ENCODE peak calls at places on chromosomes 7 and 10, in five cellular contexts. W is GM10248; B is activated T-cell treated with anti-CD3 and anti-CD28 coated beads, Interleukin-2, amount 50 U/mL, for 4 hours; U is kidney; N is type B pancreatic cell. G is an unnamed sample.

GRCh38 chr7:50981743-50982142 is 199.0 kb upstream of the GRB10 start:
- DNase-seq in W (no peak), B (no peak), U (no peak), N (no peak), G (no peak)

GRCh38 chr10:67836491-67836890 is 1.5 kb downstream of the DNAJC12 start:
- DNase-seq in W (no peak), B (no peak), U (no peak), N (no peak), G (no peak)

GRCh38 chr10:124677291-124677690 is 66.9 kb downstream of the FAM53B start:
- DNase-seq in W (no peak), B (no peak), U (peak), N (no peak), G (peak)

GRCh38 chr7:45112648-45113047 is 1.2 kb upstream of the TBRG4 start:
- DNase-seq in W (no peak), B (no peak), U (no peak), N (no peak), G (no peak)

GRCh38 chr7:18663321-18663720 is 167.8 kb downstream of the HDAC9 start:
- DNase-seq in W (no peak), B (no peak), U (no peak), N (no peak), G (no peak)

GRCh38 chr10:58830748-58831147 is 318.1 kb downstream of the BICC1 start:
- DNase-seq in W (no peak), B (no peak), U (no peak), N (no peak), G (no peak)

GRCh38 chr10:75402486-75403143 is 1.1 kb upstream of the ZNF503 start:
- DNase-seq in W (no peak), B (no peak), U (peak), N (no peak), G (peak)

GRCh38 chr7:128841961-128842673 is 11.9 kb downstream of the FLNC start:
- DNase-seq in W (peak), B (peak), U (peak), N (no peak), G (no peak)

GRCh38 chr7:55309040-55309991 is 55.8 kb upstream of the LANCL2 start:
- DNase-seq in W (peak), B (peak), U (no peak), N (no peak), G (no peak)

GRCh38 chr10:86960863-86961434 is 2.5 kb downstream of the SNCG start:
- DNase-seq in W (no peak), B (no peak), U (peak), N (no peak), G (no peak)

GRCh38 chr7:366171-366916 is 76.4 kb downstream of the FOXL3 start:
- DNase-seq in W (no peak), B (no peak), U (peak), N (no peak), G (no peak)

GRCh38 chr10:133159950-133160812 is at the start of gene KNDC1:
- DNase-seq in W (no peak), B (no peak), U (peak), N (peak), G (no peak)

GRCh38 chr7:87934699-87935372 is 785 bp downstream of the ADAM22 start:
- DNase-seq in W (peak), B (no peak), U (peak), N (no peak), G (peak)

GRCh38 chr7:100865971-100866720 is 1.0 kb upstream of the TRIP6 start:
- DNase-seq in W (no peak), B (no peak), U (peak), N (no peak), G (no peak)

GRCh38 chr10:25978771-25979170 is 44.7 kb downstream of the MYO3A start:
- DNase-seq in W (no peak), B (no peak), U (no peak), N (no peak), G (no peak)

GRCh38 chr7:74193054-74193453 is 16.8 kb upstream of the LAT2 start:
- DNase-seq in W (no peak), B (no peak), U (no peak), N (no peak), G (peak)